ENCODE peak calls at places on chromosomes 16 and 17, in eight cellular contexts. I is colonic mucosa, F is SK-N-SH, E is heart right ventricle, B is body of pancreas, W is right cardiac atrium, U is OCI-LY7, H is psoas muscle. M is an unnamed sample. For H3K4me1, the result is how much of the 10 kb centered on the place peaks cover.

GRCh38 chr16:57994778-57995177 is 5.7 kb downstream of the ZNF319 start:
- DNase-seq in I (peak), F (peak), E (peak), B (peak), W (peak), U (peak), H (peak), M (peak)

GRCh38 chr17:4663711-4664110 is 22.2 kb upstream of the ALOX15 start:
- DNase-seq in I (no peak), F (no peak), E (no peak), B (no peak), W (no peak), U (no peak), H (no peak), M (no peak)

GRCh38 chr16:79261461-79261860 is 339.1 kb downstream of the MAF start:
- DNase-seq in I (peak), F (peak), E (peak), B (peak), W (peak), U (no peak), H (peak), M (peak)

GRCh38 chr16:57704011-57704904 is 9.7 kb downstream of the DRC7 start:
- DNase-seq in I (no peak), F (no peak), E (no peak), B (no peak), W (no peak), U (no peak), H (no peak), M (no peak)

GRCh38 chr16:31819948-31820347 is 53.7 kb upstream of the ZNF267 start:
- DNase-seq in I (no peak), F (no peak), E (no peak), B (no peak), W (no peak), U (no peak), H (no peak), M (no peak)

GRCh38 chr17:48420823-48421222 is 9.2 kb downstream of the SKAP1 start:
- DNase-seq in I (no peak), F (no peak), E (no peak), B (no peak), W (no peak), U (no peak), H (no peak), M (no peak)

GRCh38 chr16:68265078-68265925 is 976 bp downstream of the SLC7A6 start:
- DNase-seq in I (peak), F (peak), E (peak), B (peak), W (peak), U (peak), H (peak), M (peak)

GRCh38 chr16:57609541-57610401 is 18.7 kb upstream of the ADGRG1 start:
- DNase-seq in I (peak), F (peak), E (no peak), B (peak), W (peak), U (peak), H (no peak), M (peak)

GRCh38 chr17:48998557-48999440 is 1.6 kb downstream of the IGF2BP1 start:
- DNase-seq in I (no peak), F (no peak), E (no peak), B (no peak), W (no peak), U (peak), H (no peak), M (no peak)

GRCh38 chr16:63789603-63790002 is 1332.3 kb downstream of the CDH11 start:
- DNase-seq in I (no peak), F (no peak), E (no peak), B (no peak), W (no peak), U (peak), H (no peak), M (peak)

GRCh38 chr16:67594256-67594915 is 32.1 kb downstream of the CTCF start:
- DNase-seq in I (no peak), F (no peak), E (no peak), B (no peak), W (no peak), U (no peak), H (no peak), M (no peak)

GRCh38 chr17:59155439-59156177 is at the start of gene PRR11:
- DNase-seq in I (peak), F (peak), E (peak), B (peak), W (peak), U (peak), H (peak), M (peak)

GRCh38 chr17:48840441-48840840 is 9.6 kb downstream of the CALCOCO2 start:
- DNase-seq in I (no peak), F (no peak), E (no peak), B (no peak), W (no peak), U (no peak), H (no peak), M (no peak)

GRCh38 chr16:86772231-86772510 is 193.8 kb downstream of the FOXL1 start:
- DNase-seq in I (no peak), F (no peak), E (no peak), B (no peak), W (no peak), U (no peak), H (no peak), M (no peak)

GRCh38 chr17:68198931-68199836 is 48.7 kb upstream of the AMZ2 start:
- DNase-seq in I (no peak), F (peak), E (no peak), B (peak), W (peak), U (no peak), H (no peak), M (no peak)

GRCh38 chr17:65074778-65075250 is 18.3 kb upstream of the GNA13 start:
- DNase-seq in I (peak), F (peak), E (peak), B (peak), W (peak), U (no peak), H (peak), M (peak)

GRCh38 chr16:22092143-22092933 is at the start of gene VWA3A:
- DNase-seq in I (no peak), F (no peak), E (no peak), B (peak), W (peak), U (no peak), H (no peak), M (no peak)

GRCh38 chr16:72997141-72997542 is 50.8 kb downstream of the ZFHX3 start:
- DNase-seq in I (peak), F (no peak), E (no peak), B (peak), W (no peak), U (no peak), H (peak), M (no peak)

GRCh38 chr16:74309789-74310781 is 13.5 kb downstream of the PSMD7 start:
- DNase-seq in I (peak), F (peak), E (no peak), B (peak), W (no peak), U (peak), H (no peak), M (peak)

GRCh38 chr16:27230562-27230991 is 27.3 kb downstream of the KDM8 start:
- DNase-seq in I (peak), F (no peak), E (no peak), B (no peak), W (peak), U (no peak), H (no peak), M (no peak)

GRCh38 chr17:74271902-74272563 is 2.0 kb upstream of the DNAI2 start:
- DNase-seq in I (peak), F (no peak), E (peak), B (no peak), W (peak), U (no peak), H (peak), M (no peak)

GRCh38 chr16:68778551-68779231 is 41.6 kb downstream of the CDH1 start:
- DNase-seq in I (peak), F (no peak), E (no peak), B (peak), W (no peak), U (no peak), H (no peak), M (no peak)

GRCh38 chr17:47663997-47664941 is 14.6 kb downstream of the KPNB1 start:
- DNase-seq in I (peak), F (peak), E (no peak), B (peak), W (no peak), U (peak), H (no peak), M (peak)

GRCh38 chr17:48912476-48912875 is 4.3 kb downstream of the UBE2Z start:
- DNase-seq in I (no peak), F (no peak), E (no peak), B (no peak), W (no peak), U (no peak), H (no peak), M (no peak)

GRCh38 chr17:56172517-56172982 is 19.3 kb downstream of the ANKFN1 start:
- DNase-seq in I (no peak), F (no peak), E (no peak), B (no peak), W (peak), U (no peak), H (peak), M (no peak)

GRCh38 chr16:23107878-23108277 is 41.4 kb downstream of the USP31 start:
- DNase-seq in I (no peak), F (no peak), E (no peak), B (no peak), W (peak), U (no peak), H (no peak), M (no peak)

GRCh38 chr17:57481901-57482300 is 225.6 kb downstream of the MSI2 start:
- DNase-seq in I (no peak), F (no peak), E (no peak), B (no peak), W (peak), U (no peak), H (no peak), M (peak)

GRCh38 chr16:19886061-19886792 is 1.6 kb upstream of the GPRC5B start:
- DNase-seq in I (peak), F (peak), E (peak), B (peak), W (peak), U (peak), H (peak), M (peak)

GRCh38 chr16:11229906-11230305 is 26.1 kb downstream of the SOCS1 start:
- DNase-seq in I (peak), F (no peak), E (no peak), B (peak), W (no peak), U (no peak), H (no peak), M (no peak)

GRCh38 chr17:69466451-69466850 is 52.0 kb downstream of the MAP2K6 start:
- DNase-seq in I (no peak), F (no peak), E (no peak), B (no peak), W (no peak), U (no peak), H (no peak), M (no peak)

GRCh38 chr16:82704369-82704768 is 77.6 kb downstream of the CDH13 start:
- DNase-seq in I (no peak), F (no peak), E (no peak), B (no peak), W (no peak), U (no peak), H (no peak), M (no peak)

GRCh38 chr16:85168732-85169256 is 56.5 kb upstream of the CIBAR2 start:
- DNase-seq in I (peak), F (peak), E (peak), B (peak), W (peak), U (no peak), H (peak), M (peak)

GRCh38 chr17:78257810-78258322 is 26.4 kb downstream of the TMEM235 start:
- DNase-seq in I (no peak), F (peak), E (no peak), B (peak), W (peak), U (peak), H (no peak), M (no peak)

GRCh38 chr16:31130336-31130812 is 5.2 kb downstream of the PRSS8 start:
- DNase-seq in I (no peak), F (no peak), E (peak), B (peak), W (no peak), U (no peak), H (no peak), M (no peak)

GRCh38 chr16:12992066-12992465 is 90.7 kb downstream of the SHISA9 start:
- DNase-seq in I (no peak), F (no peak), E (no peak), B (no peak), W (no peak), U (no peak), H (no peak), M (no peak)

GRCh38 chr16:84243732-84244131 is 3.9 kb upstream of the KCNG4 start:
- DNase-seq in I (no peak), F (no peak), E (no peak), B (no peak), W (no peak), U (peak), H (no peak), M (peak)

GRCh38 chr17:60630352-60630751 is 30.4 kb downstream of the PPM1D start:
- DNase-seq in I (no peak), F (no peak), E (no peak), B (no peak), W (peak), U (no peak), H (no peak), M (peak)

GRCh38 chr16:55279598-55279997 is 44.4 kb upstream of the IRX6 start:
- DNase-seq in I (no peak), F (no peak), E (no peak), B (no peak), W (no peak), U (no peak), H (no peak), M (no peak)

GRCh38 chr16:16780588-16780987 is 401.6 kb downstream of the NPIPA7 start:
- DNase-seq in I (no peak), F (no peak), E (no peak), B (no peak), W (no peak), U (no peak), H (no peak), M (no peak)

GRCh38 chr17:50424246-50425000 is 1.6 kb upstream of the ACSF2 start:
- DNase-seq in I (no peak), F (no peak), E (no peak), B (no peak), W (no peak), U (no peak), H (no peak), M (no peak)
- H3K4me1 ChIP-seq in I (under half), F (under half), E (under half), B (half or more), W (under half), U (under half), H (under half), M (under half)

GRCh38 chr17:76560036-76560876 is 20.4 kb downstream of the PRCD start:
- DNase-seq in I (no peak), F (no peak), E (no peak), B (no peak), W (no peak), U (no peak), H (no peak), M (no peak)
- H3K27ac ChIP-seq in I (no peak), F (peak), E (peak), B (peak), W (peak), U (peak), H (peak), M (no peak)

GRCh38 chr17:39688945-39689344 is 1.1 kb upstream of the PGAP3 start:
- DNase-seq in I (no peak), F (no peak), E (no peak), B (no peak), W (no peak), U (no peak), H (peak), M (no peak)
- H3K4me3 ChIP-seq in I (no peak), F (peak), E (peak), B (no peak), W (no peak), U (peak), H (peak), M (no peak)

GRCh38 chr17:170130-170654 is 11.3 kb downstream of the DOC2B start:
- DNase-seq in I (no peak), F (no peak), E (no peak), B (no peak), W (no peak), U (no peak), H (peak), M (no peak)

GRCh38 chr17:163514-164103 is 17.8 kb downstream of the DOC2B start:
- DNase-seq in I (no peak), F (no peak), E (no peak), B (no peak), W (no peak), U (no peak), H (no peak), M (no peak)

GRCh38 chr17:162689-163088 is 18.8 kb downstream of the DOC2B start:
- DNase-seq in I (no peak), F (no peak), E (no peak), B (no peak), W (peak), U (no peak), H (no peak), M (no peak)

GRCh38 chr17:164536-165235 is 16.8 kb downstream of the DOC2B start:
- DNase-seq in I (peak), F (peak), E (no peak), B (peak), W (peak), U (peak), H (no peak), M (peak)

DNA sequence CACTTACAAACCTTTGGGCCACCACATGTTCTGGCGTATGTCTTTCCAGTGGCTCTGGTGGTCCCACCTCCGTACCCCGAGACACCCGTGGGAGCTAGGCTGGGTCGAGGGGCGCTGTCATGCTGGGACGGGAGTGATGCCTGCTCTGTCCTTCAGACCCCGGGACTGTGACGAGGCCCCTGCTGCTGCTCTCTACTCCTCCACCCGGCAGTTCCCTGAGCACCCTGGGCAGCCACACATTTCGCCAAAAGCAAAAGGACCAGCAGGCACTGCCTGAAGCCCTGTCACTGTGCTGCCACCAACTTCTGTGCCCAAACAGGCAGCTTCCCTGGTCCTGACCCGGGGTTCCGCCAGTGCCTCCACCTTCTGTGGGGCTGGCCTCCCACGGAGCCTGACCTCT is 15.5 kb downstream of the DOC2B start:
- DNase-seq in I (no peak), F (no peak), E (no peak), B (no peak), W (no peak), U (no peak), H (no peak), M (no peak)
- H3K4me1 ChIP-seq in I (under half), F (under half), E (under half), B (under half), W (under half), U (under half), H (under half), M (under half)

GRCh38 chr17:17947309-17947708 is 24.9 kb downstream of the TOM1L2 start:
- DNase-seq in I (no peak), F (no peak), E (no peak), B (no peak), W (no peak), U (no peak), H (no peak), M (no peak)
- H3K27ac ChIP-seq in I (no peak), F (peak), E (no peak), B (no peak), W (no peak), U (no peak), H (peak), M (peak)

GRCh38 chr17:82118815-82119380 is 20.9 kb upstream of the FASN start:
- DNase-seq in I (no peak), F (peak), E (no peak), B (peak), W (no peak), U (no peak), H (no peak), M (no peak)
- H3K4me3 ChIP-seq in I (no peak), F (no peak), E (no peak), B (no peak), W (no peak), U (no peak), H (no peak), M (no peak)

GRCh38 chr17:16438173-16438556 is 22.8 kb downstream of the TRPV2 start:
- DNase-seq in I (no peak), F (no peak), E (no peak), B (no peak), W (no peak), U (no peak), H (no peak), M (no peak)

GRCh38 chr17:16438557-16439302 is 23.4 kb downstream of the TRPV2 start:
- DNase-seq in I (peak), F (peak), E (peak), B (peak), W (peak), U (peak), H (peak), M (peak)

GRCh38 chr17:16440814-16441629 is 25.7 kb downstream of the TRPV2 start:
- DNase-seq in I (no peak), F (no peak), E (no peak), B (no peak), W (no peak), U (no peak), H (no peak), M (no peak)

GRCh38 chr17:16439303-16439791 is 24.0 kb downstream of the TRPV2 start:
- DNase-seq in I (peak), F (no peak), E (no peak), B (no peak), W (peak), U (peak), H (no peak), M (peak)

DNA sequence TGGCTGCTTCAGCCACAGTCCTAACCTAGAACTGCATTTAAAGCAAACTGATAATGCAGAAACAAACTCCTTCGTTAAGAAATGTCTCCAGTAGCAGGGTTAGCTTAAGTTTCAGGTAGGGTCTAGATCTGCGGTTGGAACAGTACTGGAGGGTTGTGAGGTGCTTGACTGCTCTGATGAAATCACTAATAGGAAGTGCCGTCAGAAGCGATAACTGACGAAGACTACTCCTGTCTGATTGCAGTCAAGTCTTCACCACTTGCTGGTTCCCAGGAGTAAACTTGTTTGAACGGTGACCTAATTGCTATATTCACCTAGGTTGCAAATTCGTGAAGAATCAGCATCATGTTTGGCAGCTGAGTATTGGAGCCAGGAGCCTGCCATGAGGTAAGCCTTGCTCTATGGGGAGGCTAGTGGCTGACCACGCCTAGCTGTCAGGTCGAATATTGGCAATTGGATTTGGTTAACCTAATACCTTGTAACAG is 24.5 kb downstream of the TRPV2 start:
- DNase-seq in I (no peak), F (no peak), E (no peak), B (peak), W (peak), U (peak), H (no peak), M (no peak)
- H3K4me1 ChIP-seq in I (under half), F (under half), E (under half), B (half or more), W (under half), U (under half), H (under half), M (under half)

DNA sequence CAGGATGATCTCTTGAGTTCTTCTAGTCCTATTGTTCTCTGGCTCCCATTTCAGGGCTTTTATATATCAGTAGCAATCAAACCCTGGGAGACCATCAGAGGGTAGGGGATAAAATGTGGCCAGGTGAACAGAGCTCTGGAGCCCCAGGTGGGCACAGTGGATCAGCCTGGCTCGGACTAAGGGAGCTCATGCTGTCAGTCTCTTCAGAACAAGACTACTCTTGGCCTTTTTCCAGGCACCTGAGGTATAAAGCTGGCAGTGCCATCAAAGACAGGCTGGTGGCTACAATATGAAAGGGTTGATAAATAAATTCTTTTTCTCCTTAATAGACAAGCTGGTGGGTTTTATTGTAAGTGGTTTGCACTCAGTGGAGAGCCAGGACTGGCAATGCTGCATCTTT is 160.0 kb upstream of the CCL2 start:
- DNase-seq in I (no peak), F (no peak), E (no peak), B (no peak), W (no peak), U (no peak), H (no peak), M (no peak)
- H3K27ac ChIP-seq in I (no peak), F (no peak), E (no peak), B (no peak), W (no peak), U (no peak), H (no peak), M (no peak)

M was measured in testis.